ENCODE peak calls at places on chromosomes 2 and 18, in six cellular contexts. One of them, this sample, is unnamed.

GRCh38 chr2:149826471-149827125 is 239.0 kb upstream of the MMADHC start:
- DNase-seq in CD4-positive, alpha-beta T cell: no peak
- DNase-seq in AG04450: no peak
- DNase-seq in thoracic aorta: no peak
- DNase-seq in dorsolateral prefrontal cortex: no peak
- DNase-seq in heart left ventricle: no peak
- DNase-seq in this sample: no peak

GRCh38 chr2:193549661-193550060 is 1354.9 kb upstream of the TMEFF2 start:
- DNase-seq in thoracic aorta: no peak
- DNase-seq in heart left ventricle: no peak
- DNase-seq in dorsolateral prefrontal cortex: no peak
- DNase-seq in CD4-positive, alpha-beta T cell: no peak
- DNase-seq in AG04450: no peak
- DNase-seq in this sample: no peak

GRCh38 chr2:153145470-153145869 is 333.1 kb downstream of the RPRM start:
- DNase-seq in thoracic aorta: no peak
- DNase-seq in dorsolateral prefrontal cortex: peak
- DNase-seq in CD4-positive, alpha-beta T cell: no peak
- DNase-seq in AG04450: no peak
- DNase-seq in heart left ventricle: no peak
- DNase-seq in this sample: no peak

GRCh38 chr2:20990446-20990988 is 53.4 kb downstream of the APOB start:
- DNase-seq in CD4-positive, alpha-beta T cell: no peak
- DNase-seq in heart left ventricle: no peak
- DNase-seq in thoracic aorta: no peak
- DNase-seq in dorsolateral prefrontal cortex: no peak
- DNase-seq in AG04450: no peak
- DNase-seq in this sample: no peak

GRCh38 chr2:211157856-211158463 is 601.6 kb downstream of the CPS1 start:
- DNase-seq in AG04450: no peak
- DNase-seq in heart left ventricle: peak
- DNase-seq in thoracic aorta: peak
- DNase-seq in CD4-positive, alpha-beta T cell: peak
- DNase-seq in dorsolateral prefrontal cortex: peak
- DNase-seq in this sample: peak

GRCh38 chr18:22489694-22490093 is 72.0 kb upstream of the CTAGE1 start:
- DNase-seq in AG04450: no peak
- DNase-seq in CD4-positive, alpha-beta T cell: no peak
- DNase-seq in thoracic aorta: no peak
- DNase-seq in heart left ventricle: no peak
- DNase-seq in dorsolateral prefrontal cortex: no peak
- DNase-seq in this sample: no peak

GRCh38 chr2:172447811-172448493 is 20.6 kb downstream of the ITGA6 start:
- DNase-seq in AG04450: no peak
- DNase-seq in dorsolateral prefrontal cortex: no peak
- DNase-seq in CD4-positive, alpha-beta T cell: no peak
- DNase-seq in heart left ventricle: no peak
- DNase-seq in thoracic aorta: no peak
- DNase-seq in this sample: no peak

GRCh38 chr2:175167076-175167791 is 769 bp downstream of the ATF2 start:
- DNase-seq in dorsolateral prefrontal cortex: peak
- DNase-seq in thoracic aorta: no peak
- DNase-seq in heart left ventricle: no peak
- DNase-seq in CD4-positive, alpha-beta T cell: no peak
- DNase-seq in AG04450: no peak
- DNase-seq in this sample: peak

GRCh38 chr2:215950009-215950408 is 63.3 kb downstream of the MREG start:
- DNase-seq in thoracic aorta: no peak
- DNase-seq in dorsolateral prefrontal cortex: no peak
- DNase-seq in AG04450: no peak
- DNase-seq in heart left ventricle: no peak
- DNase-seq in CD4-positive, alpha-beta T cell: no peak
- DNase-seq in this sample: no peak

GRCh38 chr18:70322928-70323327 is 34.1 kb downstream of the SOCS6 start:
- DNase-seq in heart left ventricle: no peak
- DNase-seq in CD4-positive, alpha-beta T cell: no peak
- DNase-seq in dorsolateral prefrontal cortex: no peak
- DNase-seq in thoracic aorta: no peak
- DNase-seq in AG04450: no peak
- DNase-seq in this sample: no peak

GRCh38 chr18:63708650-63709049 is 5.9 kb downstream of the SERPINB11 start:
- DNase-seq in CD4-positive, alpha-beta T cell: no peak
- DNase-seq in thoracic aorta: no peak
- DNase-seq in dorsolateral prefrontal cortex: no peak
- DNase-seq in AG04450: peak
- DNase-seq in heart left ventricle: no peak
- DNase-seq in this sample: no peak

GRCh38 chr2:38483773-38484501 is 106.9 kb upstream of the ATL2 start:
- DNase-seq in thoracic aorta: no peak
- DNase-seq in dorsolateral prefrontal cortex: no peak
- DNase-seq in CD4-positive, alpha-beta T cell: no peak
- DNase-seq in AG04450: no peak
- DNase-seq in heart left ventricle: no peak
- DNase-seq in this sample: no peak

GRCh38 chr2:38487852-38488251 is 110.8 kb upstream of the ATL2 start:
- DNase-seq in thoracic aorta: no peak
- DNase-seq in dorsolateral prefrontal cortex: no peak
- DNase-seq in heart left ventricle: no peak
- DNase-seq in AG04450: no peak
- DNase-seq in CD4-positive, alpha-beta T cell: no peak
- DNase-seq in this sample: no peak

GRCh38 chr2:38486213-38487026 is 109.3 kb upstream of the ATL2 start:
- DNase-seq in thoracic aorta: no peak
- DNase-seq in CD4-positive, alpha-beta T cell: no peak
- DNase-seq in AG04450: no peak
- DNase-seq in heart left ventricle: no peak
- DNase-seq in dorsolateral prefrontal cortex: no peak
- DNase-seq in this sample: no peak

GRCh38 chr2:38484957-38485356 is 107.9 kb upstream of the ATL2 start:
- DNase-seq in thoracic aorta: no peak
- DNase-seq in heart left ventricle: no peak
- DNase-seq in AG04450: no peak
- DNase-seq in CD4-positive, alpha-beta T cell: no peak
- DNase-seq in dorsolateral prefrontal cortex: no peak
- DNase-seq in this sample: no peak

DNA sequence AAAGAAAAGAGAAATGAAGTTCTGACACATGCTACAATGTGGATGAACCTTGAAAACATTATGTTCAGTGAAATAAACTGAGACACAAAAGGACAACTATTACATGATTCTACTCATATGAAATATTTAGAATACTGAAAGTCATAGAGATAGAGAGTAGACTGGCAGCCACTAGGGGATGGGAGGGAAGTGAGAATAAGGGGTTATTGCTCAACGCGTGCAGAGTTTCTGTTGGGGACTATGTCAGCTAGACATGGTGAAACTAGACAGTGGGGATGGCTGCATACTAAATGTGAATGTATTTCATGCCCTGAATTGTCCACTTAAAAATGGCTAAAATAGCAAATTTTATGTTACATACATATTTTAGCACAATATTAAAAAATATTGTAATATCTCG is 108.7 kb upstream of the ATL2 start:
- DNase-seq in heart left ventricle: no peak
- DNase-seq in AG04450: no peak
- DNase-seq in thoracic aorta: no peak
- DNase-seq in CD4-positive, alpha-beta T cell: no peak
- DNase-seq in dorsolateral prefrontal cortex: no peak
- DNase-seq in this sample: no peak
- TF ChIP-seq CTCF in heart left ventricle: no peak
- TF ChIP-seq CTCF in AG04450: peak
- TF ChIP-seq CTCF in thoracic aorta: no peak
- TF ChIP-seq CTCF in CD4-positive, alpha-beta T cell: no peak
- TF ChIP-seq CTCF in dorsolateral prefrontal cortex: no peak
- TF ChIP-seq CTCF in this sample: no peak

GRCh38 chr2:100029460-100029859 is 112.9 kb downstream of the AFF3 start:
- DNase-seq in CD4-positive, alpha-beta T cell: no peak
- DNase-seq in AG04450: no peak
- DNase-seq in thoracic aorta: no peak
- DNase-seq in heart left ventricle: no peak
- DNase-seq in dorsolateral prefrontal cortex: no peak
- DNase-seq in this sample: no peak
- TF ChIP-seq CTCF in CD4-positive, alpha-beta T cell: no peak
- TF ChIP-seq CTCF in AG04450: no peak
- TF ChIP-seq CTCF in thoracic aorta: no peak
- TF ChIP-seq CTCF in heart left ventricle: no peak
- TF ChIP-seq CTCF in dorsolateral prefrontal cortex: no peak
- TF ChIP-seq CTCF in this sample: no peak

DNA sequence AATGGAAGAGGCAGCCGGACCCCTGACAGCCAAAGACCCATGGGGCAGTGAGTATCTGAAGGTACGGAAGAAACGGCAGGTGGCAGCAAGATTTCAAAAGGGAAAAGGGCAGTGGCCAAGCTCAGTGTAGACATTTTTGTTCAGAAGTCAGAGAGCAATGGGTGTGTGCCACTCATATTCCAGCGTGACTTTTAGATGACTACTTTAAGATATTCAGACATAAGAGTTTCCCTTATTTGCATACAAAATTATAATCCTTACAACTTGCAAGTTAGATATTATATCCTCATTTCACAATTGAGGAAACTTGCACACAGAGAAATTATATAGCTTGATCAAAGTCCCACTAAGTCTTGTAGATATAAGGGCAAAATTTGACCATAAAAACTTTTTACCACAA is 60.7 kb upstream of the CYTIP start:
- DNase-seq in thoracic aorta: no peak
- DNase-seq in heart left ventricle: no peak
- DNase-seq in dorsolateral prefrontal cortex: no peak
- DNase-seq in CD4-positive, alpha-beta T cell: no peak
- DNase-seq in AG04450: no peak
- DNase-seq in this sample: no peak
- TF ChIP-seq CTCF in thoracic aorta: no peak
- TF ChIP-seq CTCF in heart left ventricle: no peak
- TF ChIP-seq CTCF in dorsolateral prefrontal cortex: no peak
- TF ChIP-seq CTCF in CD4-positive, alpha-beta T cell: no peak
- TF ChIP-seq CTCF in AG04450: no peak
- TF ChIP-seq CTCF in this sample: no peak

GRCh38 chr2:97699765-97700444 is 13.5 kb upstream of the ZAP70 start:
- DNase-seq in dorsolateral prefrontal cortex: no peak
- DNase-seq in thoracic aorta: no peak
- DNase-seq in heart left ventricle: peak
- DNase-seq in CD4-positive, alpha-beta T cell: peak
- DNase-seq in AG04450: peak
- DNase-seq in this sample: peak
- TF ChIP-seq CTCF in dorsolateral prefrontal cortex: peak
- TF ChIP-seq CTCF in thoracic aorta: peak
- TF ChIP-seq CTCF in heart left ventricle: peak
- TF ChIP-seq CTCF in CD4-positive, alpha-beta T cell: peak
- TF ChIP-seq CTCF in AG04450: peak
- TF ChIP-seq CTCF in this sample: peak

DNA sequence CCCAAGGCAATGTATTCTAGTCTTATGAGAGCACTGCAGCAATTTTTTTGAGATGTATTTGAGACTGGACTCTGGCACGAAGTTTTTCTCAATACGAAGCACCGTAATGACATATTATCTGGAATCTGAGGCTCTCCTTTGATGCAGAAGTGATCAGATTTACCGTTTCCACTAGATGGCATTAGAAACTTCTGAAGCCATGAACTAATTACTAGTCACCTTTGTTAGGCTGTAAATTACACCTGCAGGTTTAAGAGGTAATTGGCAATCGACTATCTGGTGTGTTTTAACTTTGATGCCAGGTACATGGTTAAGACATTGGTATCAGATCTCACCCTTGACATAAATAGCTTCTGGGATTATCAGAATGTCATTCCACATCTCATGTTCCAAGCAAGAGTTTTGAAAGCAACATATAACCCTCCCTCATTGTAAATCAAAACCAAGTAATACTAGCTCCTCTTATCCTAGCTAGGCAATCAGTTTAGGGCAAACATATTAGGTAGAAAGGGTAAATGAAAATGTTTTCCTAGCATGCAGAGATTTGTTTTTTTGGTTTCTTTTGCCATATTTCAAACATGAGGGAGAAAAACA is 254.6 kb upstream of the SPRED2 start:
- DNase-seq in CD4-positive, alpha-beta T cell: no peak
- DNase-seq in AG04450: no peak
- DNase-seq in heart left ventricle: no peak
- DNase-seq in thoracic aorta: no peak
- DNase-seq in dorsolateral prefrontal cortex: no peak
- DNase-seq in this sample: no peak
- TF ChIP-seq CTCF in CD4-positive, alpha-beta T cell: no peak
- TF ChIP-seq CTCF in AG04450: no peak
- TF ChIP-seq CTCF in heart left ventricle: no peak
- TF ChIP-seq CTCF in thoracic aorta: no peak
- TF ChIP-seq CTCF in dorsolateral prefrontal cortex: no peak
- TF ChIP-seq CTCF in this sample: no peak

GRCh38 chr18:23689031-23689615 is at the start of gene LAMA3:
- DNase-seq in CD4-positive, alpha-beta T cell: no peak
- DNase-seq in thoracic aorta: no peak
- DNase-seq in dorsolateral prefrontal cortex: peak
- DNase-seq in heart left ventricle: peak
- DNase-seq in AG04450: no peak
- DNase-seq in this sample: peak
- TF ChIP-seq CTCF in CD4-positive, alpha-beta T cell: no peak
- TF ChIP-seq CTCF in thoracic aorta: peak
- TF ChIP-seq CTCF in dorsolateral prefrontal cortex: no peak
- TF ChIP-seq CTCF in heart left ventricle: peak
- TF ChIP-seq CTCF in AG04450: peak
- TF ChIP-seq CTCF in this sample: no peak

GRCh38 chr2:143875295-143876199 is 644.4 kb downstream of the ZEB2 start:
- DNase-seq in dorsolateral prefrontal cortex: no peak
- DNase-seq in CD4-positive, alpha-beta T cell: no peak
- DNase-seq in thoracic aorta: no peak
- DNase-seq in AG04450: no peak
- DNase-seq in heart left ventricle: no peak
- DNase-seq in this sample: no peak

GRCh38 chr2:143877056-143877455 is 642.9 kb downstream of the ZEB2 start:
- DNase-seq in heart left ventricle: no peak
- DNase-seq in thoracic aorta: no peak
- DNase-seq in dorsolateral prefrontal cortex: no peak
- DNase-seq in AG04450: no peak
- DNase-seq in CD4-positive, alpha-beta T cell: no peak
- DNase-seq in this sample: no peak

GRCh38 chr2:143873886-143874285 is 646.0 kb downstream of the ZEB2 start:
- DNase-seq in dorsolateral prefrontal cortex: no peak
- DNase-seq in CD4-positive, alpha-beta T cell: no peak
- DNase-seq in AG04450: no peak
- DNase-seq in thoracic aorta: no peak
- DNase-seq in heart left ventricle: no peak
- DNase-seq in this sample: no peak

DNA sequence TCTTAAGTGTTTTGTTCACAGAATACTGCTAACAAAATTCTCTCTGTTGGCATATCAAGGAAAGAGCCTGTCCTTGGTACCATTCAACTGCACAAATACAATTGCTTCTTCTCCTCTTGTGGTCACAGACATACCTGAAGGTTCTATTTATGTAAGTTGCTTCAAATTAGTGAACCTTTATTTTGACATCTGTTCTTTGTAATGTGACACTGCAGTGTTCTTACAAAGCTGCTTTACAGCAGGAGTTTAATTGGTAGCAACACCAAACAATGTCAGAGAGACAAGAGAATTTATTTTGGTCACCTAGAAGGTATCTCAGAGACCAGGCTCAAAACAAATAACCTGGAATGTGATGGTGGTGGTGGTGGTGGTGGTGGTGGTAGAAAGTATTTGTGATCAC is 641.8 kb downstream of the ZEB2 start:
- DNase-seq in CD4-positive, alpha-beta T cell: no peak
- DNase-seq in dorsolateral prefrontal cortex: no peak
- DNase-seq in heart left ventricle: no peak
- DNase-seq in thoracic aorta: no peak
- DNase-seq in AG04450: no peak
- DNase-seq in this sample: no peak
- TF ChIP-seq CTCF in CD4-positive, alpha-beta T cell: no peak
- TF ChIP-seq CTCF in dorsolateral prefrontal cortex: no peak
- TF ChIP-seq CTCF in heart left ventricle: no peak
- TF ChIP-seq CTCF in thoracic aorta: no peak
- TF ChIP-seq CTCF in AG04450: no peak
- TF ChIP-seq CTCF in this sample: no peak

This sample was measured in nephron progenitor cell.